ENCODE peak calls at places on chromosome 3, in seven cellular contexts. One of them, this sample, is unnamed.

GRCh38 chr3:177150970-177151627 is 46.2 kb downstream of the TBL1XR1 start:
- DNase-seq in mammary epithelial cell: peak; percentile 83
- DNase-seq in colonic mucosa: no peak
- DNase-seq in PC-9: peak; percentile 54
- DNase-seq in transverse colon: no peak
- DNase-seq in GM23248: peak; percentile 90
- DNase-seq in aorta: no peak
- DNase-seq in this sample: peak; percentile 57

GRCh38 chr3:10417849-10418248 is 87.5 kb downstream of the ATP2B2 start:
- DNase-seq in mammary epithelial cell: no peak
- DNase-seq in colonic mucosa: no peak
- DNase-seq in PC-9: no peak
- DNase-seq in transverse colon: no peak
- DNase-seq in aorta: no peak
- DNase-seq in GM23248: peak; percentile 40
- DNase-seq in this sample: no peak

GRCh38 chr3:23653647-23654525 is 151.9 kb upstream of the UBE2E1 start:
- DNase-seq in colonic mucosa: no peak
- DNase-seq in aorta: no peak
- DNase-seq in GM23248: no peak
- DNase-seq in transverse colon: no peak
- DNase-seq in PC-9: no peak
- DNase-seq in mammary epithelial cell: no peak
- DNase-seq in this sample: no peak

GRCh38 chr3:101819649-101820202 is 29.6 kb upstream of the NFKBIZ start:
- DNase-seq in transverse colon: no peak
- DNase-seq in colonic mucosa: no peak
- DNase-seq in GM23248: no peak
- DNase-seq in aorta: no peak
- DNase-seq in mammary epithelial cell: no peak
- DNase-seq in PC-9: no peak
- DNase-seq in this sample: no peak

GRCh38 chr3:129077222-129077621 is 16.6 kb downstream of the GP9 start:
- DNase-seq in transverse colon: no peak
- DNase-seq in mammary epithelial cell: no peak
- DNase-seq in aorta: no peak
- DNase-seq in PC-9: no peak
- DNase-seq in GM23248: no peak
- DNase-seq in colonic mucosa: no peak
- DNase-seq in this sample: no peak

GRCh38 chr3:43248194-43248593 is 38.1 kb upstream of the SNRK start:
- DNase-seq in aorta: no peak
- DNase-seq in colonic mucosa: no peak
- DNase-seq in PC-9: no peak
- DNase-seq in mammary epithelial cell: no peak
- DNase-seq in transverse colon: no peak
- DNase-seq in GM23248: peak; percentile 21
- DNase-seq in this sample: no peak

GRCh38 chr3:187999821-188000220 is 154.1 kb upstream of the LPP start:
- DNase-seq in colonic mucosa: no peak
- DNase-seq in aorta: no peak
- DNase-seq in transverse colon: no peak
- DNase-seq in PC-9: no peak
- DNase-seq in GM23248: no peak
- DNase-seq in mammary epithelial cell: no peak
- DNase-seq in this sample: no peak

GRCh38 chr3:16289144-16289889 is 24.3 kb downstream of the OXNAD1 start:
- DNase-seq in transverse colon: no peak
- DNase-seq in PC-9: no peak
- DNase-seq in GM23248: peak; percentile 67
- DNase-seq in mammary epithelial cell: no peak
- DNase-seq in colonic mucosa: no peak
- DNase-seq in aorta: no peak
- DNase-seq in this sample: no peak

GRCh38 chr3:72423643-72424042 is 424.6 kb downstream of the SHQ1 start:
- DNase-seq in transverse colon: no peak
- DNase-seq in colonic mucosa: no peak
- DNase-seq in aorta: no peak
- DNase-seq in PC-9: no peak
- DNase-seq in GM23248: no peak
- DNase-seq in mammary epithelial cell: no peak
- DNase-seq in this sample: no peak

GRCh38 chr3:134680796-134681526 is 30.1 kb upstream of the KY start:
- DNase-seq in transverse colon: no peak
- DNase-seq in aorta: no peak
- DNase-seq in mammary epithelial cell: no peak
- DNase-seq in PC-9: no peak
- DNase-seq in colonic mucosa: no peak
- DNase-seq in GM23248: no peak
- DNase-seq in this sample: no peak

GRCh38 chr3:134682196-134682880 is 31.5 kb upstream of the KY start:
- DNase-seq in aorta: no peak
- DNase-seq in GM23248: peak; percentile 65
- DNase-seq in colonic mucosa: no peak
- DNase-seq in mammary epithelial cell: no peak
- DNase-seq in PC-9: no peak
- DNase-seq in transverse colon: no peak
- DNase-seq in this sample: no peak

GRCh38 chr3:134677196-134677986 is 26.6 kb upstream of the KY start:
- DNase-seq in PC-9: no peak
- DNase-seq in aorta: no peak
- DNase-seq in colonic mucosa: peak; percentile 27
- DNase-seq in GM23248: peak; percentile 35
- DNase-seq in transverse colon: no peak
- DNase-seq in mammary epithelial cell: no peak
- DNase-seq in this sample: no peak

GRCh38 chr3:134677987-134678308 is 27.1 kb upstream of the KY start:
- DNase-seq in transverse colon: no peak
- DNase-seq in aorta: no peak
- DNase-seq in mammary epithelial cell: no peak
- DNase-seq in PC-9: no peak
- DNase-seq in GM23248: no peak
- DNase-seq in colonic mucosa: no peak
- DNase-seq in this sample: no peak

GRCh38 chr3:134681527-134681910 is 30.7 kb upstream of the KY start:
- DNase-seq in mammary epithelial cell: no peak
- DNase-seq in PC-9: no peak
- DNase-seq in aorta: no peak
- DNase-seq in transverse colon: no peak
- DNase-seq in colonic mucosa: no peak
- DNase-seq in GM23248: peak; percentile 45
- DNase-seq in this sample: no peak
- H3K27ac ChIP-seq in mammary epithelial cell: no peak overlapping the region
- H3K27ac ChIP-seq in PC-9: no peak overlapping the region
- H3K27ac ChIP-seq in aorta: no peak overlapping the region
- H3K27ac ChIP-seq in transverse colon: no peak overlapping the region
- H3K27ac ChIP-seq in colonic mucosa: no peak overlapping the region
- H3K27ac ChIP-seq in GM23248: no peak overlapping the region
- H3K27ac ChIP-seq in this sample: no peak overlapping the region

GRCh38 chr3:133572158-133573053 is 1.1 kb upstream of the CDV3 start:
- DNase-seq in aorta: no peak
- DNase-seq in GM23248: peak; percentile 50
- DNase-seq in mammary epithelial cell: peak; percentile 8
- DNase-seq in colonic mucosa: no peak
- DNase-seq in transverse colon: peak; percentile 19
- DNase-seq in PC-9: peak; percentile 60
- DNase-seq in this sample: peak; percentile 39

GRCh38 chr3:133574260-133574881 is 885 bp downstream of the CDV3 start:
- DNase-seq in PC-9: peak; percentile 54
- DNase-seq in colonic mucosa: peak; percentile 74
- DNase-seq in mammary epithelial cell: peak; percentile 68
- DNase-seq in transverse colon: peak; percentile 80
- DNase-seq in GM23248: peak; percentile 89
- DNase-seq in aorta: peak; percentile 93
- DNase-seq in this sample: no peak

GRCh38 chr3:133573054-133573628 is 345 bp upstream of the CDV3 start:
- DNase-seq in colonic mucosa: peak; percentile 100
- DNase-seq in aorta: peak; percentile 100
- DNase-seq in mammary epithelial cell: peak; percentile 100
- DNase-seq in GM23248: peak; percentile 100
- DNase-seq in transverse colon: peak; percentile 100
- DNase-seq in PC-9: peak; percentile 99
- DNase-seq in this sample: peak; percentile 100

GRCh38 chr3:133575121-133575520 is 1.6 kb downstream of the CDV3 start:
- DNase-seq in PC-9: no peak
- DNase-seq in colonic mucosa: no peak
- DNase-seq in transverse colon: no peak
- DNase-seq in mammary epithelial cell: peak; percentile 6
- DNase-seq in aorta: no peak
- DNase-seq in GM23248: peak; percentile 39
- DNase-seq in this sample: no peak

GRCh38 chr3:133573629-133574194 is at the start of gene CDV3:
- DNase-seq in transverse colon: no peak
- DNase-seq in PC-9: no peak
- DNase-seq in mammary epithelial cell: no peak
- DNase-seq in aorta: no peak
- DNase-seq in colonic mucosa: peak; percentile 44
- DNase-seq in GM23248: no peak
- DNase-seq in this sample: no peak
- H3K4me1 ChIP-seq in transverse colon: peaks cover 35% of the 10 kb centered on the region
- H3K4me1 ChIP-seq in PC-9: peaks cover 70% of the 10 kb centered on the region
- H3K4me1 ChIP-seq in mammary epithelial cell: peaks cover 43% of the 10 kb centered on the region
- H3K4me1 ChIP-seq in aorta: peaks cover 5% of the 10 kb centered on the region
- H3K4me1 ChIP-seq in colonic mucosa: peaks cover 13% of the 10 kb centered on the region
- H3K4me1 ChIP-seq in GM23248: peaks cover 67% of the 10 kb centered on the region
- H3K4me1 ChIP-seq in this sample: peaks cover 45% of the 10 kb centered on the region

GRCh38 chr3:198092276-198092675 is 132.3 kb downstream of the LMLN start:
- DNase-seq in colonic mucosa: no peak
- DNase-seq in transverse colon: no peak
- DNase-seq in PC-9: no peak
- DNase-seq in GM23248: no peak
- DNase-seq in mammary epithelial cell: no peak
- DNase-seq in aorta: no peak
- DNase-seq in this sample: no peak
- H3K27me3 ChIP-seq in colonic mucosa: no peaks in the 10 kb centered on the region
- H3K27me3 ChIP-seq in transverse colon: peaks cover 89% of the 10 kb centered on the region
- H3K27me3 ChIP-seq in PC-9: no peaks in the 10 kb centered on the region
- H3K27me3 ChIP-seq in GM23248: peaks cover 53% of the 10 kb centered on the region
- H3K27me3 ChIP-seq in mammary epithelial cell: no peaks in the 10 kb centered on the region
- H3K27me3 ChIP-seq in aorta: peaks cover 2% of the 10 kb centered on the region
- H3K27me3 ChIP-seq in this sample: peaks cover 78% of the 10 kb centered on the region

DNA sequence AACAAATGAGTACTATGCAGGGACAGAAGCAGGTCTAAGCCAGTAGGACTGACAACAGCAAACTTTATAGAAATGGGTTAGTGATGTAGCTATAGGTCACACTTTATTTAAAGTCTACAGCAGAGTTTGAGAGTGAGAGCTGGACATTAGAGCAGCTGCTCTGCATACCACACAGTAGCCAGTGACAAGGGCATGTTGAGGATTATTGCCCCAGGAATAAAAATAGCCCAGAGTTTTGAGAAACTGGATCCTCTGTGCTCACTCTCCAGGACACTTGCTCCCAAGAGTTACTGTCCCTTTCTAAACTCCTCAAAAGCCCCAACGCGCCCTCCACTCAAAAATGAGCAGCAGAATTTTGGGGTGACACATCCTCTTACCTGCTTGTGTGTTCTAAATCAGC is 21.1 kb downstream of the LRTM1 start:
- DNase-seq in PC-9: no peak
- DNase-seq in GM23248: no peak
- DNase-seq in transverse colon: no peak
- DNase-seq in colonic mucosa: no peak
- DNase-seq in aorta: no peak
- DNase-seq in mammary epithelial cell: no peak
- DNase-seq in this sample: no peak
- H3K27ac ChIP-seq in PC-9: no peak overlapping the region
- H3K27ac ChIP-seq in GM23248: no peak overlapping the region
- H3K27ac ChIP-seq in transverse colon: no peak overlapping the region
- H3K27ac ChIP-seq in colonic mucosa: no peak overlapping the region
- H3K27ac ChIP-seq in aorta: no peak overlapping the region
- H3K27ac ChIP-seq in mammary epithelial cell: no peak overlapping the region
- H3K27ac ChIP-seq in this sample: no peak overlapping the region

DNA sequence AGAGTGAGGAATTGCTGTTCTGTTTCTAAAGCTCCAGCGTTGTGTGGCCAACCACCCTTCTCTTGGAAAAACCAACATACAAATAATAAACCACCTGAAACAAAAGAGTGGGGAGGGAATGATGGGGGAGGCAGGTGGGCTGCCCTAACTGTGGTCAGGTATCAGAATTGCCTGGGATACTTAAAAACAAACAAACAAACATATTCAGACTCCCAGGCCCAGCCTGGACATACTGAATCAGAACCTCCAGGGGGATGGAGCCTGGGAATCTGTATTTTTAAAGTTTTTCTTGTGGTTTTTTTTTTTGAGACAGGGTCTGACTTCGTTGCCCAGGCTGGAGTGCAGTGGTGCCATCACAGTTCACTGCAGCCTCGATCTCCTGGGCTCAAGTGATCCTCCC is 4.4 kb downstream of the SLC6A6 start:
- DNase-seq in transverse colon: no peak
- DNase-seq in mammary epithelial cell: no peak
- DNase-seq in GM23248: no peak
- DNase-seq in aorta: no peak
- DNase-seq in PC-9: no peak
- DNase-seq in colonic mucosa: no peak
- DNase-seq in this sample: no peak
- H3K4me1 ChIP-seq in transverse colon: peaks cover 26% of the 10 kb centered on the region
- H3K4me1 ChIP-seq in mammary epithelial cell: peaks cover 28% of the 10 kb centered on the region
- H3K4me1 ChIP-seq in GM23248: peaks cover 23% of the 10 kb centered on the region
- H3K4me1 ChIP-seq in aorta: peaks cover 3% of the 10 kb centered on the region
- H3K4me1 ChIP-seq in PC-9: peaks cover 79% of the 10 kb centered on the region
- H3K4me1 ChIP-seq in colonic mucosa: peaks cover 5% of the 10 kb centered on the region
- H3K4me1 ChIP-seq in this sample: peaks cover 10% of the 10 kb centered on the region

GRCh38 chr3:189806171-189806951 is 175.2 kb downstream of the TP63 start:
- DNase-seq in GM23248: no peak
- DNase-seq in aorta: no peak
- DNase-seq in colonic mucosa: no peak
- DNase-seq in transverse colon: no peak
- DNase-seq in PC-9: no peak
- DNase-seq in mammary epithelial cell: no peak
- DNase-seq in this sample: no peak

GRCh38 chr3:189805375-189806067 is 174.3 kb downstream of the TP63 start:
- DNase-seq in GM23248: no peak
- DNase-seq in transverse colon: no peak
- DNase-seq in aorta: no peak
- DNase-seq in mammary epithelial cell: no peak
- DNase-seq in colonic mucosa: no peak
- DNase-seq in PC-9: no peak
- DNase-seq in this sample: no peak

GRCh38 chr3:189800436-189800835 is 169.2 kb downstream of the TP63 start:
- DNase-seq in GM23248: no peak
- DNase-seq in aorta: no peak
- DNase-seq in mammary epithelial cell: no peak
- DNase-seq in transverse colon: no peak
- DNase-seq in PC-9: no peak
- DNase-seq in colonic mucosa: no peak
- DNase-seq in this sample: no peak

GRCh38 chr3:189799366-189799765 is 168.2 kb downstream of the TP63 start:
- DNase-seq in GM23248: no peak
- DNase-seq in transverse colon: no peak
- DNase-seq in PC-9: peak; percentile 61
- DNase-seq in aorta: no peak
- DNase-seq in mammary epithelial cell: no peak
- DNase-seq in colonic mucosa: no peak
- DNase-seq in this sample: no peak

DNA sequence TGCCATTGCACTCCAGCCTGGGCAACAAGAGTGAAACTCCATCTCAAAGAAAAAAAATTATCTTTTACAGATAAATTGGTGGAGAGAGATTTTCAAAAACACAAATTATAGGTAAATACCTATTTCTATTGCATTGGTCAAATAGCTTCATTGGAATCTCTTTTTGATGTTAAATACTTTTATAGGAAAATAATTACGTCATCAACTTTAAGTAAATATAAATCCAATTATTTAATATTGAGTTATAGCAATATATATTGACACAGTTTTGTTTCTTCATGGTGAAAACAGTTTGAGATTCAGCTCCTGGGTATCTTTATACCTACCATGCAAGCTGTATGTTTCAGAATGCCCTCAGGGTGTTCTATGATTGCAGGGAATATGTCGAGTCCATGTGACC is 172.1 kb downstream of the TP63 start:
- DNase-seq in GM23248: no peak
- DNase-seq in transverse colon: no peak
- DNase-seq in aorta: no peak
- DNase-seq in PC-9: no peak
- DNase-seq in colonic mucosa: no peak
- DNase-seq in mammary epithelial cell: no peak
- DNase-seq in this sample: no peak
- H3K27me3 ChIP-seq in GM23248: no peaks in the 10 kb centered on the region
- H3K27me3 ChIP-seq in transverse colon: no peaks in the 10 kb centered on the region
- H3K27me3 ChIP-seq in aorta: no peaks in the 10 kb centered on the region
- H3K27me3 ChIP-seq in PC-9: no peaks in the 10 kb centered on the region
- H3K27me3 ChIP-seq in colonic mucosa: no peaks in the 10 kb centered on the region
- H3K27me3 ChIP-seq in mammary epithelial cell: no peaks in the 10 kb centered on the region
- H3K27me3 ChIP-seq in this sample: no peaks in the 10 kb centered on the region